ENCODE peak calls at places on chromosome 18, in seven cellular contexts. One of them, this sample, is unnamed.
A peak's percentile ranks its signal among the peaks of the same experiment; 100 is the strongest.

GRCh38 chr18:66523219-66523991 is 80.5 kb downstream of the CDH19 start:
- DNase-seq in testis: no peak
- DNase-seq in tibial nerve: no peak
- DNase-seq in kidney: no peak
- DNase-seq in IMR-90: no peak
- DNase-seq in lung: no peak
- DNase-seq in OCI-LY7: no peak
- DNase-seq in this sample: no peak

GRCh38 chr18:71450258-71450657 is 1093.9 kb downstream of the CBLN2 start:
- DNase-seq in testis: no peak
- DNase-seq in tibial nerve: no peak
- DNase-seq in kidney: no peak
- DNase-seq in IMR-90: no peak
- DNase-seq in lung: no peak
- DNase-seq in OCI-LY7: no peak
- DNase-seq in this sample: no peak

GRCh38 chr18:25350561-25351201 is 1.3 kb downstream of the ZNF521 start:
- DNase-seq in testis: peak; percentile 60
- DNase-seq in tibial nerve: peak; percentile 40
- DNase-seq in kidney: peak; percentile 70
- DNase-seq in IMR-90: peak; percentile 65
- DNase-seq in lung: no peak
- DNase-seq in OCI-LY7: peak; percentile 7
- DNase-seq in this sample: peak; percentile 32

GRCh38 chr18:48545690-48546365 is 7.0 kb downstream of the CTIF start:
- DNase-seq in testis: peak; percentile 56
- DNase-seq in tibial nerve: no peak
- DNase-seq in kidney: peak; percentile 83
- DNase-seq in IMR-90: peak; percentile 90
- DNase-seq in lung: peak; percentile 36
- DNase-seq in OCI-LY7: no peak
- DNase-seq in this sample: no peak

GRCh38 chr18:48802543-48803428 is 148.0 kb downstream of the SMAD7 start:
- DNase-seq in testis: peak; percentile 26
- DNase-seq in tibial nerve: no peak
- DNase-seq in kidney: peak; percentile 90
- DNase-seq in IMR-90: no peak
- DNase-seq in lung: no peak
- DNase-seq in OCI-LY7: no peak
- DNase-seq in this sample: peak; percentile 96

GRCh38 chr18:910247-910646 is 5.6 kb downstream of the ADCYAP1 start:
- DNase-seq in testis: no peak
- DNase-seq in tibial nerve: no peak
- DNase-seq in kidney: no peak
- DNase-seq in IMR-90: no peak
- DNase-seq in lung: no peak
- DNase-seq in OCI-LY7: no peak
- DNase-seq in this sample: no peak

GRCh38 chr18:10197097-10197496 is 257.3 kb upstream of the APCDD1 start:
- DNase-seq in testis: peak; percentile 44
- DNase-seq in tibial nerve: no peak
- DNase-seq in kidney: no peak
- DNase-seq in IMR-90: no peak
- DNase-seq in lung: peak; percentile 46
- DNase-seq in OCI-LY7: no peak
- DNase-seq in this sample: no peak

GRCh38 chr18:73514449-73514848 is 633.2 kb downstream of the FBXO15 start:
- DNase-seq in testis: no peak
- DNase-seq in tibial nerve: no peak
- DNase-seq in kidney: no peak
- DNase-seq in IMR-90: no peak
- DNase-seq in lung: no peak
- DNase-seq in OCI-LY7: no peak
- DNase-seq in this sample: no peak

GRCh38 chr18:24465491-24465890 is 5.1 kb downstream of the HRH4 start:
- DNase-seq in testis: no peak
- DNase-seq in tibial nerve: no peak
- DNase-seq in kidney: no peak
- DNase-seq in IMR-90: no peak
- DNase-seq in lung: no peak
- DNase-seq in OCI-LY7: no peak
- DNase-seq in this sample: no peak

GRCh38 chr18:48441405-48441881 is 32.3 kb upstream of the ZBTB7C start:
- DNase-seq in testis: peak; percentile 40
- DNase-seq in tibial nerve: peak; percentile 44
- DNase-seq in kidney: peak; percentile 80
- DNase-seq in IMR-90: no peak
- DNase-seq in lung: no peak
- DNase-seq in OCI-LY7: no peak
- DNase-seq in this sample: peak; percentile 73

GRCh38 chr18:33745396-33745795 is 167.4 kb downstream of the ASXL3 start:
- DNase-seq in testis: no peak
- DNase-seq in tibial nerve: no peak
- DNase-seq in kidney: no peak
- DNase-seq in IMR-90: no peak
- DNase-seq in lung: no peak
- DNase-seq in OCI-LY7: no peak
- DNase-seq in this sample: no peak

GRCh38 chr18:48475635-48476549 is 62.9 kb upstream of the CTIF start:
- DNase-seq in testis: peak; percentile 67
- DNase-seq in tibial nerve: no peak
- DNase-seq in kidney: no peak
- DNase-seq in IMR-90: peak; percentile 82
- DNase-seq in lung: peak; percentile 50
- DNase-seq in OCI-LY7: peak; percentile 52
- DNase-seq in this sample: peak; percentile 46

GRCh38 chr18:58865009-58865345 is 300 bp downstream of the ZNF532 start:
- DNase-seq in testis: no peak
- DNase-seq in tibial nerve: no peak
- DNase-seq in kidney: no peak
- DNase-seq in IMR-90: no peak
- DNase-seq in lung: no peak
- DNase-seq in OCI-LY7: no peak
- DNase-seq in this sample: no peak

GRCh38 chr18:58868440-58868839 is 3.8 kb downstream of the ZNF532 start:
- DNase-seq in testis: no peak
- DNase-seq in tibial nerve: no peak
- DNase-seq in kidney: no peak
- DNase-seq in IMR-90: no peak
- DNase-seq in lung: no peak
- DNase-seq in OCI-LY7: no peak
- DNase-seq in this sample: no peak

GRCh38 chr18:58865714-58866113 is 1.0 kb downstream of the ZNF532 start:
- DNase-seq in testis: no peak
- DNase-seq in tibial nerve: no peak
- DNase-seq in kidney: no peak
- DNase-seq in IMR-90: no peak
- DNase-seq in lung: no peak
- DNase-seq in OCI-LY7: no peak
- DNase-seq in this sample: no peak

GRCh38 chr18:58866261-58867232 is 1.9 kb downstream of the ZNF532 start:
- DNase-seq in testis: peak; percentile 54
- DNase-seq in tibial nerve: no peak
- DNase-seq in kidney: no peak
- DNase-seq in IMR-90: no peak
- DNase-seq in lung: no peak
- DNase-seq in OCI-LY7: no peak
- DNase-seq in this sample: no peak

DNA sequence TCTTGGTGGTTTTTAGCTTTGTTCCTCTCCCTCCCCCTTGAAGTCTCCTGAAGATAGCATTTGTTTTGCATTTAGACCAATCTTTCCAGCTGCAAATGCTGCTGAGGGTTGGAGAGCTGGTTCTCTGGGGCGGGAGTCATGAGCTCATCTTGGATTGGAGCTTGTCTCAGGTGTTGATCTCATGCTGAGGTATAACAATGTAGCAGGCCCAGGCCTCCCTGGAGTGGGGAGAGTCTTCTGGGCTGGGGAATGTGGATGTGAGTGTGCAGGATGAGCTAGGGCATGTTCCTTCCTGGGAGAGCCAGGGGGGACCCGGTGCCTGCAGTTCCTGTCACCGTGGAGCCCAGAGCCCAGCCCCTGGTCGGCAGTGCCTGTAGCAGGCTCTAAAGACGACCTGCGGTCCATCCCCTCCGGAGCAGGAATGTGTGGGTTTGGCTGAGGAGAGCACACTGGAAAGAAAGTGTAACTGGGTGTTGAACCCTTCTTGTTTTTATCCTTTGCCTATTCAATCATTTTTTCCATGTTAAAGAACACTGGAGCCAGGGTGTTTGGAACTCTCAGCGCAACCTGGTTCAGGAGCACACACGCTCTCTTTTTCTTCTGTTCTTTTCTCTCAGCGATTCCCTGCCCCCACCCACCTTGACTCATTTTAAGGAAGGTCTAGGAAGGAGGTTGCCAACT is 2.7 kb downstream of the ZNF532 start:
- DNase-seq in testis: peak; percentile 28
- DNase-seq in tibial nerve: no peak
- DNase-seq in kidney: no peak
- DNase-seq in IMR-90: no peak
- DNase-seq in lung: no peak
- DNase-seq in OCI-LY7: no peak
- DNase-seq in this sample: peak; percentile 33
- H3K4me1 ChIP-seq in testis: peaks cover 48% of the 10 kb centered on the region
- H3K4me1 ChIP-seq in tibial nerve: peaks cover 31% of the 10 kb centered on the region
- H3K4me1 ChIP-seq in kidney: peaks cover 21% of the 10 kb centered on the region
- H3K4me1 ChIP-seq in IMR-90: peaks cover 41% of the 10 kb centered on the region
- H3K4me1 ChIP-seq in lung: peaks cover 13% of the 10 kb centered on the region
- H3K4me1 ChIP-seq in OCI-LY7: peaks cover 22% of the 10 kb centered on the region
- H3K4me1 ChIP-seq in this sample: peaks cover 54% of the 10 kb centered on the region

GRCh38 chr18:51988277-51988676 is 351.7 kb upstream of the DCC start:
- DNase-seq in testis: no peak
- DNase-seq in tibial nerve: no peak
- DNase-seq in kidney: no peak
- DNase-seq in IMR-90: no peak
- DNase-seq in lung: no peak
- DNase-seq in OCI-LY7: no peak
- DNase-seq in this sample: no peak
- H3K36me3 ChIP-seq in testis: no peaks in the 10 kb centered on the region
- H3K36me3 ChIP-seq in tibial nerve: no peaks in the 10 kb centered on the region
- H3K36me3 ChIP-seq in kidney: no peaks in the 10 kb centered on the region
- H3K36me3 ChIP-seq in IMR-90: no peaks in the 10 kb centered on the region
- H3K36me3 ChIP-seq in lung: no peaks in the 10 kb centered on the region
- H3K36me3 ChIP-seq in OCI-LY7: no peaks in the 10 kb centered on the region
- H3K36me3 ChIP-seq in this sample: no peaks in the 10 kb centered on the region

GRCh38 chr18:13456736-13457271 is 238.2 kb downstream of the LDLRAD4 start:
- DNase-seq in testis: no peak
- DNase-seq in tibial nerve: no peak
- DNase-seq in kidney: no peak
- DNase-seq in IMR-90: no peak
- DNase-seq in lung: no peak
- DNase-seq in OCI-LY7: no peak
- DNase-seq in this sample: no peak

GRCh38 chr18:13454363-13455150 is 236.0 kb downstream of the LDLRAD4 start:
- DNase-seq in testis: no peak
- DNase-seq in tibial nerve: no peak
- DNase-seq in kidney: no peak
- DNase-seq in IMR-90: no peak
- DNase-seq in lung: no peak
- DNase-seq in OCI-LY7: no peak
- DNase-seq in this sample: no peak

GRCh38 chr18:13455470-13455869 is 236.9 kb downstream of the LDLRAD4 start:
- DNase-seq in testis: no peak
- DNase-seq in tibial nerve: no peak
- DNase-seq in kidney: no peak
- DNase-seq in IMR-90: no peak
- DNase-seq in lung: no peak
- DNase-seq in OCI-LY7: peak; percentile 19
- DNase-seq in this sample: no peak

GRCh38 chr18:13457327-13457726 is 238.8 kb downstream of the LDLRAD4 start:
- DNase-seq in testis: no peak
- DNase-seq in tibial nerve: no peak
- DNase-seq in kidney: no peak
- DNase-seq in IMR-90: no peak
- DNase-seq in lung: no peak
- DNase-seq in OCI-LY7: no peak
- DNase-seq in this sample: no peak

DNA sequence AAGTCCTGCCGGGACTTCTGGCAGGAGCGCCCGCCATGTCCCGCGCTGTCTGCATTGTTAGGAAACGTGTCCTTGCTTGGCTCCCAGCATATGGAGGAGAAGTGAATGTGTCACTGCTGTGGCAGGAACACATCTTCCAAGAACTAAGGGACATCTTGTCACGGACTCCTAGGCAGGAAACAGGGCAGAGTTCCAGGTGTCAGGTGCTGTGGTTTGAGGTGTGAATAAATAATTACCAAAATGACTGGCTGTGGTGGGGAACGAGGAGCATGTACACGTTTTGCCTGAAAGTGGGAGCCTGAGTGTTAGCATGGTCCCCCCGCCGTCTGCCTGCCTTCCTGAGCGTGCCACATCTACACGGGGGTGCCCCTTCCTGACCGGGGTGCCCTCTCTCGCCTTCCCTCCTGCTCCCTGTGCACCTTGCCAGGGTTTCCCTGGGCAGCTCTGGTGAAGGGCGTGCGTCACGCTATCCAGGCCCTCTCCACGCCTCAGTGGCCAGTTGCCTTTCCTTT is 237.5 kb downstream of the LDLRAD4 start:
- DNase-seq in testis: no peak
- DNase-seq in tibial nerve: no peak
- DNase-seq in kidney: no peak
- DNase-seq in IMR-90: no peak
- DNase-seq in lung: no peak
- DNase-seq in OCI-LY7: peak; percentile 51
- DNase-seq in this sample: peak; percentile 56
- H3K4me1 ChIP-seq in testis: no peaks in the 10 kb centered on the region
- H3K4me1 ChIP-seq in tibial nerve: no peaks in the 10 kb centered on the region
- H3K4me1 ChIP-seq in kidney: no peaks in the 10 kb centered on the region
- H3K4me1 ChIP-seq in IMR-90: no peaks in the 10 kb centered on the region
- H3K4me1 ChIP-seq in lung: peaks cover 13% of the 10 kb centered on the region
- H3K4me1 ChIP-seq in OCI-LY7: peaks cover 27% of the 10 kb centered on the region
- H3K4me1 ChIP-seq in this sample: peaks cover 8% of the 10 kb centered on the region

DNA sequence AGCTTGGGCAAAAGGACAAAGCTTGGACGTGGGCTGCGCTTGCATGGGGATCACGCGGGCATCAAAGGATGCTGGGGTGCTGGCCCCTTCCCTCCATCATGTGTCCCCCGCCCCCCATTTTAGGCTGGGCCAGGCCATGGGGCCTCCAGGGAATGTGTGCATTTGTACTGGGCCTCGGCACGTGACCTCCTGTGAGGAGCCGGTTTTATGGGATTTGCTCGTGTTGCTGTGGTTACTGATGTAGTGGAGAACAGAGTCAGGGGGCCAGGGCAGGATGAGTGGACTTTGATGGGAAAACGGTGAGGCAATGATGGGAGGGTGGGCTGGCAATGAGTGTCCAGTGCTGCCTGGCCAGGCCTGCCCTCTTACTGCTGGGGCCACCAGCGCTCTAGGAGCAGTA is 257.7 kb downstream of the LOXHD1 start:
- DNase-seq in testis: no peak
- DNase-seq in tibial nerve: no peak
- DNase-seq in kidney: no peak
- DNase-seq in IMR-90: no peak
- DNase-seq in lung: no peak
- DNase-seq in OCI-LY7: no peak
- DNase-seq in this sample: no peak
- H3K36me3 ChIP-seq in testis: no peaks in the 10 kb centered on the region
- H3K36me3 ChIP-seq in tibial nerve: no peaks in the 10 kb centered on the region
- H3K36me3 ChIP-seq in kidney: no peaks in the 10 kb centered on the region
- H3K36me3 ChIP-seq in IMR-90: no peaks in the 10 kb centered on the region
- H3K36me3 ChIP-seq in lung: no peaks in the 10 kb centered on the region
- H3K36me3 ChIP-seq in OCI-LY7: no peaks in the 10 kb centered on the region
- H3K36me3 ChIP-seq in this sample: no peaks in the 10 kb centered on the region

This sample was measured in thyroid gland.